ENCODE peak calls at places on chromosomes 5 and 9, in five cellular contexts. N is PC-9; A is A549; C is CD8-positive, alpha-beta memory T cell; I is mesendoderm. T is an unnamed sample.

GRCh38 chr5:149452665-149453617 is 73.8 kb upstream of the IL17B start:
- DNase-seq in N (no peak), A (no peak), C (no peak), I (peak), T (peak)

GRCh38 chr5:65326912-65327311 is 154.8 kb downstream of the ADAMTS6 start:
- DNase-seq in N (no peak), A (no peak), C (no peak), I (peak), T (no peak)

GRCh38 chr9:126379661-126380365 is 53.2 kb downstream of the MVB12B start:
- DNase-seq in N (no peak), A (no peak), C (no peak), I (no peak), T (no peak)

GRCh38 chr5:174724484-174725260 is at the start of gene MSX2:
- DNase-seq in N (no peak), A (peak), C (no peak), I (peak), T (no peak)

GRCh38 chr9:20319641-20320337 is 302.5 kb downstream of the MLLT3 start:
- DNase-seq in N (no peak), A (no peak), C (no peak), I (peak), T (no peak)

GRCh38 chr5:56601641-56602071 is 213.7 kb upstream of the MAP3K1 start:
- DNase-seq in N (no peak), A (no peak), C (no peak), I (peak), T (no peak)

GRCh38 chr9:122113574-122113973 is 20.5 kb upstream of the TTLL11 start:
- DNase-seq in N (no peak), A (no peak), C (no peak), I (no peak), T (no peak)

GRCh38 chr9:27412963-27413362 is 111.1 kb upstream of the IFNK start:
- DNase-seq in N (no peak), A (no peak), C (no peak), I (no peak), T (no peak)

GRCh38 chr5:98581416-98581999 is 192.0 kb upstream of the RGMB start:
- DNase-seq in N (no peak), A (no peak), C (no peak), I (no peak), T (no peak)

GRCh38 chr5:16593013-16593412 is 23.8 kb downstream of the RETREG1 start:
- DNase-seq in N (no peak), A (no peak), C (no peak), I (no peak), T (no peak)

GRCh38 chr9:1880038-1880565 is 135.0 kb upstream of the SMARCA2 start:
- DNase-seq in N (no peak), A (no peak), C (no peak), I (peak), T (no peak)

GRCh38 chr5:172901012-172901780 is 58.0 kb upstream of the RPL26L1 start:
- DNase-seq in N (no peak), A (no peak), C (no peak), I (peak), T (peak)

GRCh38 chr9:124747065-124747464 is 24.0 kb downstream of the NR6A1 start:
- DNase-seq in N (no peak), A (no peak), C (no peak), I (no peak), T (no peak)

GRCh38 chr9:3879731-3880493 is 354.1 kb upstream of the RFX3 start:
- DNase-seq in N (no peak), A (no peak), C (no peak), I (no peak), T (no peak)

GRCh38 chr5:112333236-112333850 is 85.7 kb downstream of the EPB41L4A start:
- DNase-seq in N (no peak), A (no peak), C (no peak), I (peak), T (no peak)

GRCh38 chr5:57366744-57367143 is 115.9 kb downstream of the ACTBL2 start:
- DNase-seq in N (peak), A (peak), C (no peak), I (no peak), T (no peak)

GRCh38 chr9:105146677-105147076 is 97.8 kb upstream of the SLC44A1 start:
- DNase-seq in N (no peak), A (no peak), C (no peak), I (no peak), T (no peak)

GRCh38 chr9:113361304-113362018 is 12.1 kb downstream of the BSPRY start:
- DNase-seq in N (peak), A (no peak), C (no peak), I (no peak), T (no peak)

GRCh38 chr5:1762878-1763547 is 36.6 kb downstream of the MRPL36 start:
- DNase-seq in N (no peak), A (no peak), C (no peak), I (no peak), T (no peak)

GRCh38 chr5:172929371-172929838 is 29.8 kb upstream of the RPL26L1 start:
- DNase-seq in N (no peak), A (no peak), C (no peak), I (no peak), T (no peak)

GRCh38 chr9:25964239-25964638 is 286.0 kb upstream of the TUSC1 start:
- DNase-seq in N (peak), A (peak), C (no peak), I (peak), T (no peak)

GRCh38 chr9:127654619-127655018 is 42.5 kb downstream of the STXBP1 start:
- DNase-seq in N (no peak), A (no peak), C (no peak), I (no peak), T (no peak)

GRCh38 chr9:91489391-91489899 is 65.8 kb upstream of the NFIL3 start:
- DNase-seq in N (no peak), A (no peak), C (no peak), I (no peak), T (no peak)

GRCh38 chr9:137435980-137436760 is 5.0 kb downstream of the ENTPD8 start:
- DNase-seq in N (peak), A (peak), C (no peak), I (no peak), T (no peak)
- H3K4me3 ChIP-seq in N (no peak), A (no peak), C (no peak), I (no peak), T (no peak)

GRCh38 chr5:151683936-151684586 is 2.7 kb downstream of the SPARC start:
- DNase-seq in N (no peak), A (no peak), C (no peak), I (no peak), T (no peak)
- H3K27ac ChIP-seq in N (no peak), A (peak), C (no peak), I (no peak), T (peak)

DNA sequence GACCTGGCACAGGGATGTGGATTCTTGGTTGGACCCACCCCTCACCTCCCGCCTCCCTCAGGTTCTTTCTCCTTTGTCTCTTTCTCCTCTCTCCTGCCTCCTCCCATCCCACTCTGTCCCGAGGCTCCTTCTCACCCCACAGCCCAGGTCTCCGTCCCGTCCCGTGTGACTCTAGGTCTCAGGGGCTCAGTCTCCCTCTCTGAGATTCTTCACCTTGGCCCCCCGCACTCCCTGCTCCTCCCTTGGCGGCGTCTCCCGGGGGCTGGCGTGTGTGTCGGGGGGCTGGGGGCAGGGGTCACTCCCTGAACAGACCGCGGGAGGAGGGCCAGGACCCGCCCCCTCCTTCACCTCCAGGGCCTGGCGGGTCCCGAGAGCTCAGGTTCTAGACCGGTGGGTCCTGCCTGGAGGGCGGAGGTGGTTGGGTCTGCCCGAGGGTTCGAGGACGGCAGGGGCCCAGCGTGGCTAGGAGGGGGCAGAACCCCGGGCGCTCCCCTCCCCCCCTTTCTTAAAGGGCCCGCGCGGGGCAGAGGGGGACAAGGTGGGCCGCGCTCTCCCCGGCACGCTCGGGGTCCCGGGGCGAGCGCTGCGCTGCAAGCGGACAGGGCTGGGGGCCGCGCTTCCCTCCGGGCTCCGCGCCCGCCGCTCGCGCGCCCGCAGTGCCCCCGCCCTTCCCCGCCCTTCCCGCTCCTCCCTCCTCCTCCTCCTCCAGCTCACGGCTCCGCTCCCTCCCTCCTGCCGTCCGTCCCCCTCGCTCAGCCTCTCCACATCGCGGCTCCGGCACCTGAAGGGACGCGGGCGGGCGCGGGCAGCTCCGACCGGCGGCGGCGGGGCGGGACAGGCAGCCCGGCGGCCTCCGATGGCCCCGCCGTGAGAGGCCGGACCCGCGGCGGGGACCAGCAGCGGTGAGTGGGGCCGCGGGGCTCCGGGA is at the start of gene PSD2:
- DNase-seq in N (no peak), A (no peak), C (no peak), I (peak), T (no peak)
- H3K4me3 ChIP-seq in N (no peak), A (peak), C (no peak), I (no peak), T (peak)

GRCh38 chr9:93052791-93053540 is 5.5 kb upstream of the SUSD3 start:
- DNase-seq in N (no peak), A (no peak), C (peak), I (peak), T (no peak)
- H3K27ac ChIP-seq in N (no peak), A (no peak), C (no peak), I (no peak), T (peak)